ENCODE peak calls at places on chromosomes 3 and 15, in six cellular contexts. S, A, N, O, F and V are unnamed samples.

GRCh38 chr15:73697033-73697467 is 12.9 kb downstream of the CD276 start:
- DNase-seq in N (no peak), A (peak; percentile 92), F (peak; percentile 94), O (peak; percentile 79), S (peak; percentile 22), V (peak; percentile 57)

GRCh38 chr3:64351713-64352595 is 126.7 kb upstream of the PRICKLE2 start:
- DNase-seq in S (no peak), A (no peak), N (no peak), O (peak; percentile 36), F (no peak), V (no peak)

GRCh38 chr3:41331023-41331422 is 131.7 kb downstream of the CTNNB1 start:
- DNase-seq in A (no peak), N (no peak), F (no peak), S (no peak), O (no peak), V (no peak)

GRCh38 chr3:188153949-188154757 is at the start of gene LPP:
- DNase-seq in S (peak; percentile 65), F (peak; percentile 76), O (peak; percentile 78), A (peak; percentile 91), N (peak; percentile 36), V (peak; percentile 91)

GRCh38 chr15:40357723-40358491 is at the start of gene DISP2:
- DNase-seq in F (peak; percentile 85), A (peak; percentile 85), O (peak; percentile 85), S (peak; percentile 92), N (peak; percentile 79), V (peak; percentile 91)

GRCh38 chr15:89307046-89307587 is 27.5 kb downstream of the POLG start:
- DNase-seq in S (no peak), O (no peak), F (no peak), N (no peak), A (no peak), V (no peak)

GRCh38 chr3:123143669-123144411 is 57.9 kb upstream of the SEC22A start:
- DNase-seq in N (no peak), O (peak; percentile 86), A (no peak), F (no peak), S (no peak), V (no peak)

GRCh38 chr3:187183210-187183862 is 13.9 kb upstream of the RTP1 start:
- DNase-seq in F (no peak), N (no peak), S (no peak), A (peak; percentile 8), O (peak; percentile 47), V (no peak)

GRCh38 chr3:183033746-183034145 is 53.4 kb upstream of the DCUN1D1 start:
- DNase-seq in F (no peak), S (no peak), A (no peak), N (no peak), O (no peak), V (no peak)

GRCh38 chr3:107561980-107562379 is 39.2 kb downstream of the BBX start:
- DNase-seq in S (no peak), F (no peak), O (no peak), N (peak; percentile 1), A (no peak), V (no peak)

GRCh38 chr15:57340673-57341259 is 35.5 kb upstream of the CGNL1 start:
- DNase-seq in A (peak; percentile 40), N (peak; percentile 48), F (peak; percentile 54), O (peak; percentile 83), S (peak; percentile 46), V (peak; percentile 14)

GRCh38 chr15:65423150-65423976 is 616 bp upstream of the IGDCC4 start:
- DNase-seq in A (no peak), F (no peak), O (no peak), N (no peak), S (no peak), V (no peak)

GRCh38 chr15:94324117-94324826 is 92.9 kb downstream of the MCTP2 start:
- DNase-seq in A (peak; percentile 70), F (peak; percentile 32), O (peak; percentile 85), N (peak; percentile 33), S (peak; percentile 54), V (peak; percentile 69)

GRCh38 chr3:171481011-171481410 is 20.8 kb upstream of the TNIK start:
- DNase-seq in N (no peak), A (no peak), O (no peak), S (no peak), F (no peak), V (no peak)

GRCh38 chr3:194300392-194300758 is 50.8 kb downstream of the CPN2 start:
- DNase-seq in O (no peak), S (no peak), A (no peak), F (peak; percentile 87), N (no peak), V (no peak)

GRCh38 chr3:11088066-11088465 is 66.2 kb upstream of the HRH1 start:
- DNase-seq in F (no peak), N (no peak), A (no peak), O (no peak), S (no peak), V (no peak)

GRCh38 chr3:195204360-195205166 is 66.4 kb downstream of the XXYLT1 start:
- DNase-seq in O (peak; percentile 52), A (no peak), F (no peak), N (no peak), S (no peak), V (peak; percentile 61)

GRCh38 chr3:180594631-180595348 is 7.2 kb upstream of the TTC14 start:
- DNase-seq in F (no peak), N (peak; percentile 36), S (no peak), O (peak; percentile 80), A (peak; percentile 11), V (no peak)